ENCODE peak calls at places on chromosomes 16 and 17, in four cellular contexts. H is AG04450, B is suprapubic skin, M is neural progenitor cell. U is an unnamed sample.

GRCh38 chr16:22641030-22641671 is 130.5 kb downstream of the NPIPB5 start:
- DNase-seq in H (no peak), B (no peak), M (peak; percentile 73), U (peak; percentile 39)

GRCh38 chr17:81097134-81097942 is 62.4 kb downstream of the BAIAP2 start:
- DNase-seq in H (peak; percentile 63), B (peak; percentile 92), M (peak; percentile 92), U (peak; percentile 83)

GRCh38 chr17:48037036-48037881 is at the start of gene COPZ2:
- DNase-seq in H (no peak), B (no peak), M (peak; percentile 70), U (peak; percentile 64)

GRCh38 chr16:76201385-76201784 is 75.8 kb upstream of the CNTNAP4 start:
- DNase-seq in H (peak; percentile 2), B (no peak), M (no peak), U (no peak)

GRCh38 chr17:63998050-63998720 is at the start of gene PRR29:
- DNase-seq in H (peak; percentile 13), B (peak; percentile 79), M (peak; percentile 96), U (peak; percentile 70)

GRCh38 chr16:794853-795466 is 5.6 kb downstream of the GNG13 start:
- DNase-seq in H (no peak), B (no peak), M (no peak), U (no peak)

GRCh38 chr17:77419547-77420475 is 279.0 kb downstream of the SEC14L1 start:
- DNase-seq in H (no peak), B (no peak), M (peak; percentile 88), U (no peak)

GRCh38 chr16:28865722-28866453 is 2.2 kb downstream of the SH2B1 start:
- DNase-seq in H (no peak), B (no peak), M (no peak), U (no peak)

GRCh38 chr17:42547001-42547461 is 5.7 kb upstream of the HSD17B1 start:
- DNase-seq in H (no peak), B (no peak), M (no peak), U (no peak)

GRCh38 chr17:82874011-82874835 is 34.4 kb upstream of the ZNF750 start:
- DNase-seq in H (no peak), B (peak; percentile 83), M (no peak), U (peak; percentile 53)

GRCh38 chr16:24598777-24599437 is 59.5 kb downstream of the RBBP6 start:
- DNase-seq in H (no peak), B (no peak), M (no peak), U (no peak)

GRCh38 chr17:15965510-15965909 is 20.6 kb downstream of the ADORA2B start:
- DNase-seq in H (no peak), B (peak; percentile 44), M (peak; percentile 40), U (no peak)

GRCh38 chr16:29230671-29231091 is 175.8 kb downstream of the NPIPB11 start:
- DNase-seq in H (peak; percentile 16), B (peak; percentile 59), M (peak; percentile 66), U (no peak)

GRCh38 chr16:9138021-9138680 is 46.7 kb downstream of the HAPSTR1 start:
- DNase-seq in H (no peak), B (peak; percentile 19), M (no peak), U (no peak)

GRCh38 chr17:50466371-50467113 is 2.1 kb downstream of the CHAD start:
- DNase-seq in H (no peak), B (no peak), M (no peak), U (no peak)

GRCh38 chr17:38456031-38456815 is 28.0 kb downstream of the ARHGAP23 start:
- DNase-seq in H (no peak), B (no peak), M (peak; percentile 31), U (no peak)

GRCh38 chr17:73419896-73420295 is 108.1 kb upstream of the CDC42EP4 start:
- DNase-seq in H (no peak), B (no peak), M (no peak), U (no peak)

GRCh38 chr17:73423159-73423715 is 111.4 kb upstream of the CDC42EP4 start:
- DNase-seq in H (no peak), B (no peak), M (no peak), U (no peak)

GRCh38 chr17:73419051-73419450 is 107.2 kb upstream of the CDC42EP4 start:
- DNase-seq in H (no peak), B (no peak), M (no peak), U (no peak)

GRCh38 chr17:73422121-73422520 is 110.3 kb upstream of the CDC42EP4 start:
- DNase-seq in H (no peak), B (no peak), M (no peak), U (no peak)

DNA sequence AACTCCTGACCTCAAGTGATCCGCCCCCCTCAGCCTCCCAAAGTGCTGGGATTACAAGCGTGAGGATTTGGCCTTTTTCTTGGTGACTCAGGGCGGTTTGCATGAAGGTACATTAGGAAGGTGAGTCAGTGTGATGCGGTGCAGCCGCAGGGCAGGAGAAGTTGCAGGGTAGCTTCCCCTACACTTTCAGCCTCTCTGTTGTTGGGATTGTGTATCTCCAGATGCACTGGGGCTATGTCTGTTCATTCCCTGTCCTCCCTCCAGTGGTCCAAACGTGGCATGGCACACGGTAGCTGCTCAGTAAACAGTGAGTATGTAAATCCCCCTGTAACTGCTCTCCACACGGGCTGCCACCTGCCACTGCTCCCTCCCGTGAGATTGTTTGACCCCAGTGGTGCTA is 109.1 kb upstream of the CDC42EP4 start:
- DNase-seq in H (no peak), B (no peak), M (no peak), U (peak; percentile 25)
- TF ChIP-seq CTCF in H (peak; percentile 41), B (no peak), M (no peak), U (peak; percentile 23)

GRCh38 chr17:36136031-36136430 is 32.4 kb downstream of the CCL4 start:
- DNase-seq in H (no peak), B (no peak), M (no peak), U (no peak)

GRCh38 chr17:36131931-36132330 is 28.3 kb downstream of the CCL4 start:
- DNase-seq in H (no peak), B (no peak), M (no peak), U (no peak)

GRCh38 chr17:36132421-36132831 is 28.8 kb downstream of the CCL4 start:
- DNase-seq in H (no peak), B (no peak), M (no peak), U (no peak)

GRCh38 chr17:36135465-36135864 is 31.8 kb downstream of the CCL4 start:
- DNase-seq in H (no peak), B (no peak), M (no peak), U (no peak)

GRCh38 chr17:36133629-36134259 is 30.1 kb downstream of the CCL4 start:
- DNase-seq in H (no peak), B (no peak), M (no peak), U (no peak)
- TF ChIP-seq CTCF in H (no peak), B (no peak), M (no peak), U (no peak)

GRCh38 chr16:30379165-30379783 is 3.1 kb downstream of the SEPTIN1 start:
- DNase-seq in H (no peak), B (no peak), M (no peak), U (no peak)

GRCh38 chr16:30380072-30380471 is 2.3 kb downstream of the SEPTIN1 start:
- DNase-seq in H (no peak), B (no peak), M (no peak), U (no peak)

GRCh38 chr16:30380801-30381208 is 1.6 kb downstream of the SEPTIN1 start:
- DNase-seq in H (no peak), B (no peak), M (no peak), U (no peak)

GRCh38 chr16:30381351-30382041 is 865 bp downstream of the SEPTIN1 start:
- DNase-seq in H (no peak), B (no peak), M (no peak), U (no peak)

GRCh38 chr16:30382398-30383015 is at the start of gene SEPTIN1:
- DNase-seq in H (no peak), B (no peak), M (no peak), U (no peak)
- TF ChIP-seq CTCF in H (no peak), B (no peak), M (no peak), U (no peak)

DNA sequence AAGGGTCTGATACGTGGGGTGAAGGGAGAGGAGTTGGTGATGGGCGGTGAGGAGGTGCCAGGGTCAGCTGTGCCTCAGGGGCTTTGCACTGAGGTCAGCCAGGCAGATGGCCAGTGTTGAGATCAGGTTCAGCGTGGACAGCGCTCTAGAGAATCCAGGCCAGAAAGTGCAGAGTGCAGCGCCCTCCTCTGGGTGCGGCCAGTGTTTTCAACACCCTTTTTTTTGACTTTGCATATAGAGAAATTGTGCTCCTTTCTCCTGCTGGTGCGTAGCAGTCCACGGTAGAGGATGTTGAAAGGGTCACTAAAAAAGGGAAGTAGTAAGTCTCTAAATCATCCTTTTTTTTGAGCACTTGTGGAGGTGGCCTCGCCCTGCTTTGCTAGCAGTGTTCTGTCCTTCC is 53.9 kb downstream of the BANP start:
- DNase-seq in H (no peak), B (no peak), M (peak; percentile 49), U (no peak)
- TF ChIP-seq CTCF in H (peak; percentile 25), B (no peak), M (peak; percentile 52), U (no peak)

GRCh38 chr17:13909901-13910519 is 159.3 kb upstream of the COX10 start:
- DNase-seq in H (no peak), B (no peak), M (no peak), U (no peak)
- TF ChIP-seq CTCF in H (no peak), B (no peak), M (peak; percentile 19), U (no peak)

DNA sequence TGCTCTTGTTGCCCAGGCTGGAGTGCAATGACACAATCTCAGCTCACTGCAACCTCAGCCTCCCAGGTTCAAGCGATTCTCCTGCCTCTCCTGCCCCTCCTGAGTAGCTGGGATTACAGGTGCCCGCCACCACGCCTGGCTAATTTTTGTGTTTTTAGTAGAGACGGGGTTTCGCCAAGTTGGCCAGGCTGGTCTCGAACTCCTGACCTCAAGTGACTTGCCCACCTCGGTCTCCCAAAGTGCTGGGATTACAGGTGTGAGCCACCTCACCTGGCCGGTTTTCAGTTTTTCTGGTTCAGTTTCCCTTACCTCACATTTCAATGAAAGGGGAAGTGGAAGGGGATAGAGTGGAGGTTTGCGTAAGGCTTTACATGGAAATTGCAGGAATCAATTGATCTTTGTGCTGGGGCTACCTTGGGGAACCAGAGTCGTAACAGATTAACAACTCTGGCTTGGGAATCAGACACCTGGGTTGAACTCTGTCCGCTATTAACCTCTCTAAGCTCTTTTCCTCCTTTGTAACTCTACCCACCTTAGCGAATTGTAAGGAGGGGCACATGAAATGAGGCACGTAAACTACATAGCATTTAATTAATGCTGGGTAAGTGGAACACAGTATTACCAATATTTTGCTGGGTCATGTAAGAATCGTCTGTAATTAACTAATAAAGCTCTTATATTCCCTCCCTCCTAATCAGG is 3.2 kb downstream of the MPV17L start:
- DNase-seq in H (no peak), B (no peak), M (no peak), U (peak; percentile 42)
- TF ChIP-seq CTCF in H (no peak), B (no peak), M (no peak), U (no peak)